ENCODE peak calls at places on chromosome 20, in eight cellular contexts. A, C, D, G, N, O, B and M are unnamed samples.
A peak's percentile ranks its signal among the peaks of the same experiment; 100 is the strongest.

GRCh38 chr20:41051426-41051825 is 22.8 kb downstream of the TOP1 start:
- DNase-seq in A (no peak), C (no peak), D (no peak), G (no peak), N (no peak), O (no peak), B (no peak), M (no peak)

GRCh38 chr20:61480158-61480825 is 228.2 kb downstream of the CDH4 start:
- DNase-seq in A (no peak), C (no peak), D (no peak), G (no peak), N (no peak), O (no peak), B (no peak), M (no peak)

GRCh38 chr20:13995841-13996240 is 525 bp downstream of the MACROD2 start:
- DNase-seq in A (peak; percentile 3), C (no peak), D (peak; percentile 66), G (peak; percentile 24), N (peak; percentile 40), O (peak; percentile 27), B (peak; percentile 54), M (peak; percentile 57)

GRCh38 chr20:48177058-48177457 is 391.8 kb upstream of the SULF2 start:
- DNase-seq in A (no peak), C (no peak), D (no peak), G (no peak), N (no peak), O (no peak), B (no peak), M (no peak)

GRCh38 chr20:16617056-16617455 is 43.8 kb upstream of the KIF16B start:
- DNase-seq in A (no peak), C (no peak), D (no peak), G (no peak), N (no peak), O (no peak), B (no peak), M (no peak)

GRCh38 chr20:59064214-59064722 is 21.7 kb upstream of the PRELID3B start:
- DNase-seq in A (no peak), C (no peak), D (no peak), G (no peak), N (no peak), O (no peak), B (no peak), M (no peak)

GRCh38 chr20:18019068-18019467 is 38.6 kb downstream of the OVOL2 start:
- DNase-seq in A (no peak), C (peak; percentile 4), D (no peak), G (no peak), N (no peak), O (no peak), B (no peak), M (no peak)

GRCh38 chr20:8435251-8436035 is 303.4 kb downstream of the PLCB1 start:
- DNase-seq in A (no peak), C (no peak), D (no peak), G (no peak), N (no peak), O (no peak), B (no peak), M (no peak)

GRCh38 chr20:36936341-36936740 is 15.2 kb downstream of the SAMHD1 start:
- DNase-seq in A (no peak), C (no peak), D (no peak), G (no peak), N (no peak), O (no peak), B (no peak), M (no peak)

GRCh38 chr20:48758206-48758820 is 69.5 kb downstream of the PREX1 start:
- DNase-seq in A (no peak), C (no peak), D (no peak), G (no peak), N (no peak), O (no peak), B (no peak), M (no peak)

GRCh38 chr20:41009960-41010359 is 18.7 kb upstream of the TOP1 start:
- DNase-seq in A (peak; percentile 31), C (peak; percentile 69), D (no peak), G (no peak), N (no peak), O (no peak), B (no peak), M (peak; percentile 46)

GRCh38 chr20:47719211-47719610 is 66.1 kb downstream of the SULF2 start:
- DNase-seq in A (no peak), C (no peak), D (no peak), G (no peak), N (no peak), O (no peak), B (no peak), M (no peak)

GRCh38 chr20:31602430-31602778 is 2.7 kb upstream of the ID1 start:
- DNase-seq in A (no peak), C (no peak), D (no peak), G (no peak), N (no peak), O (no peak), B (no peak), M (no peak)

GRCh38 chr20:51462566-51463276 is 79.8 kb downstream of the NFATC2 start:
- DNase-seq in A (peak; percentile 65), C (peak; percentile 80), D (peak; percentile 24), G (peak; percentile 85), N (peak; percentile 91), O (peak; percentile 82), B (peak; percentile 92), M (no peak)

GRCh38 chr20:34516874-34517542 is 786 bp downstream of the DYNLRB1 start:
- DNase-seq in A (peak; percentile 22), C (no peak), D (no peak), G (no peak), N (no peak), O (peak; percentile 28), B (no peak), M (peak; percentile 28)

GRCh38 chr20:34515484-34516037 is 661 bp upstream of the DYNLRB1 start:
- DNase-seq in A (peak; percentile 52), C (peak; percentile 47), D (peak; percentile 72), G (peak; percentile 24), N (no peak), O (peak; percentile 46), B (peak; percentile 43), M (peak; percentile 87)

GRCh38 chr20:34512955-34513419 is 3.2 kb upstream of the DYNLRB1 start:
- DNase-seq in A (no peak), C (no peak), D (no peak), G (no peak), N (no peak), O (no peak), B (no peak), M (no peak)

GRCh38 chr20:34516038-34516873 is at the start of gene DYNLRB1:
- DNase-seq in A (peak; percentile 96), C (peak; percentile 96), D (peak; percentile 98), G (peak; percentile 97), N (peak; percentile 98), O (peak; percentile 98), B (peak; percentile 99), M (peak; percentile 98)

GRCh38 chr20:34514897-34515483 is 1.2 kb upstream of the DYNLRB1 start:
- DNase-seq in A (no peak), C (peak; percentile 44), D (no peak), G (no peak), N (no peak), O (no peak), B (no peak), M (no peak)
- H3K4me3 ChIP-seq in A (peak overlapping the region; percentile 89), C (peak overlapping the region; percentile 89), D (no peak overlapping the region), G (no peak overlapping the region), N (peak overlapping the region; percentile 62), O (peak overlapping the region; percentile 61), B (peak overlapping the region; percentile 82), M (peak overlapping the region; percentile 78)

GRCh38 chr20:56395166-56395565 is 2.7 kb downstream of the CSTF1 start:
- DNase-seq in A (no peak), C (no peak), D (no peak), G (no peak), N (no peak), O (no peak), B (no peak), M (no peak)
- H3K4me3 ChIP-seq in A (no peak overlapping the region), C (no peak overlapping the region), D (no peak overlapping the region), G (no peak overlapping the region), N (no peak overlapping the region), O (no peak overlapping the region), B (no peak overlapping the region), M (no peak overlapping the region)

GRCh38 chr20:46120136-46120535 is 2.0 kb downstream of the CD40 start:
- DNase-seq in A (no peak), C (no peak), D (no peak), G (no peak), N (no peak), O (no peak), B (no peak), M (no peak)

GRCh38 chr20:46117704-46118467 is at the start of gene CD40:
- DNase-seq in A (peak; percentile 59), C (peak; percentile 23), D (peak; percentile 89), G (peak; percentile 91), N (peak; percentile 95), O (peak; percentile 92), B (peak; percentile 93), M (peak; percentile 90)

GRCh38 chr20:46118481-46119020 is 437 bp downstream of the CD40 start:
- DNase-seq in A (no peak), C (no peak), D (peak; percentile 29), G (peak; percentile 46), N (peak; percentile 63), O (peak; percentile 43), B (peak; percentile 57), M (peak; percentile 33)

GRCh38 chr20:46119547-46119946 is 1.4 kb downstream of the CD40 start:
- DNase-seq in A (no peak), C (no peak), D (no peak), G (no peak), N (no peak), O (no peak), B (no peak), M (no peak)

GRCh38 chr20:46119028-46119546 is 973 bp downstream of the CD40 start:
- DNase-seq in A (no peak), C (no peak), D (no peak), G (no peak), N (no peak), O (no peak), B (no peak), M (no peak)
- H3K4me3 ChIP-seq in A (no peak overlapping the region), C (no peak overlapping the region), D (no peak overlapping the region), G (no peak overlapping the region), N (no peak overlapping the region), O (peak overlapping the region; percentile 60), B (peak overlapping the region; percentile 60), M (no peak overlapping the region)

GRCh38 chr20:4242376-4242775 is 227.0 kb upstream of the RNF24 start:
- DNase-seq in A (no peak), C (no peak), D (no peak), G (no peak), N (no peak), O (no peak), B (no peak), M (no peak)
- H3K4me3 ChIP-seq in A (no peak overlapping the region), C (no peak overlapping the region), D (no peak overlapping the region), G (no peak overlapping the region), N (no peak overlapping the region), O (no peak overlapping the region), B (no peak overlapping the region), M (no peak overlapping the region)

DNA sequence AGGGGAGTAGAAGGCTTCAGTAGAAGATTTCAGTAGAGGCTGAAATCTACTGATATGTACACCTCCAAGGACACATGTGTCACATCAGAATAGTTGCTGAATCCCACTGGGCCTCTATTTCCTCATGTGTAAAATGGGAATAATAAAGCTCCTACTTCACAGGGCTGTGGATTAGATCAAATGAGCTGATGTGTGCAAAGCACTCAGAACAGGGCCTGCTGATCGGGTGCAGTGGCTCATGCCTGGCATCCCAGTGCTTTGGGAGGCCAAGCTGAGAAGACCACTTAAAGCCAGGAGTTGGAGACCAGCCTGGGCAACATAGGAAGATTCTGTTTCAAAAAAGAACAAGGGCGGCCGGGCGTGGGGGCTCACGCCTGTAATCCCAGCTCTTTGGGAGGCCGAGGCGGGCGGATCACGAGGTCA is 8.1 kb upstream of the AP5S1 start:
- DNase-seq in A (no peak), C (no peak), D (no peak), G (no peak), N (no peak), O (no peak), B (no peak), M (no peak)
- H3K4me3 ChIP-seq in A (no peak overlapping the region), C (no peak overlapping the region), D (no peak overlapping the region), G (no peak overlapping the region), N (no peak overlapping the region), O (no peak overlapping the region), B (no peak overlapping the region), M (no peak overlapping the region)